ENCODE peak calls at places on chromosomes 7 and 10, in seven cellular contexts. N is psoas muscle, X is body of pancreas, Q is right lobe of liver, E is neural progenitor cell, M is Karpas-422, S is upper lobe of right lung. F is an unnamed sample.
A peak's percentile ranks its signal among the peaks of the same experiment; 100 is the strongest.

GRCh38 chr7:140607441-140607989 is 33.1 kb downstream of the DENND2A start:
- DNase-seq in N (peak; percentile 84), X (peak; percentile 42), Q (no peak), E (no peak), M (no peak), S (peak; percentile 68), F (no peak)

GRCh38 chr7:12256025-12256570 is 45.0 kb downstream of the TMEM106B start:
- DNase-seq in N (no peak), X (no peak), Q (no peak), E (no peak), M (no peak), S (no peak), F (peak; percentile 27)

GRCh38 chr7:106070567-106071254 is 41.4 kb downstream of the SYPL1 start:
- DNase-seq in N (no peak), X (no peak), Q (no peak), E (no peak), M (peak; percentile 80), S (no peak), F (no peak)

GRCh38 chr7:66047426-66047825 is 28.2 kb upstream of the ASL start:
- DNase-seq in N (no peak), X (peak; percentile 4), Q (no peak), E (no peak), M (no peak), S (no peak), F (peak; percentile 94)

GRCh38 chr7:135597181-135597925 is 39.6 kb downstream of the NUP205 start:
- DNase-seq in N (no peak), X (no peak), Q (no peak), E (no peak), M (no peak), S (no peak), F (no peak)

GRCh38 chr10:29259498-29259897 is 29.4 kb upstream of the LYZL1 start:
- DNase-seq in N (no peak), X (no peak), Q (no peak), E (no peak), M (no peak), S (no peak), F (no peak)

GRCh38 chr10:14185501-14186045 is 145.2 kb downstream of the FRMD4A start:
- DNase-seq in N (no peak), X (no peak), Q (no peak), E (peak; percentile 78), M (peak; percentile 56), S (no peak), F (peak; percentile 98)

GRCh38 chr10:69813632-69814031 is 11.9 kb downstream of the COL13A1 start:
- DNase-seq in N (no peak), X (no peak), Q (no peak), E (no peak), M (no peak), S (no peak), F (no peak)

GRCh38 chr10:124640538-124641231 is 103.5 kb downstream of the FAM53B start:
- DNase-seq in N (no peak), X (peak; percentile 45), Q (no peak), E (peak; percentile 67), M (no peak), S (peak; percentile 87), F (no peak)

GRCh38 chr10:30383366-30383765 is 34.3 kb upstream of the MTPAP start:
- DNase-seq in N (no peak), X (no peak), Q (no peak), E (no peak), M (peak; percentile 71), S (no peak), F (no peak)

GRCh38 chr7:149624419-149625338 is 127.1 kb upstream of the ZNF746 start:
- DNase-seq in N (peak; percentile 97), X (peak; percentile 95), Q (peak; percentile 97), E (peak; percentile 97), M (peak; percentile 97), S (peak; percentile 98), F (peak; percentile 66)

GRCh38 chr10:44056206-44056605 is 328.7 kb downstream of the CXCL12 start:
- DNase-seq in N (no peak), X (no peak), Q (no peak), E (no peak), M (no peak), S (no peak), F (no peak)

GRCh38 chr7:69739906-69740545 is 141.8 kb downstream of the AUTS2 start:
- DNase-seq in N (peak; percentile 78), X (peak; percentile 19), Q (no peak), E (peak; percentile 14), M (peak; percentile 70), S (no peak), F (peak; percentile 51)

GRCh38 chr7:48188776-48189520 is 17.7 kb downstream of the ABCA13 start:
- DNase-seq in N (no peak), X (no peak), Q (no peak), E (no peak), M (no peak), S (no peak), F (no peak)

GRCh38 chr7:48192996-48193395 is 21.7 kb downstream of the ABCA13 start:
- DNase-seq in N (no peak), X (no peak), Q (no peak), E (no peak), M (no peak), S (no peak), F (no peak)

GRCh38 chr7:48193421-48193820 is 22.2 kb downstream of the ABCA13 start:
- DNase-seq in N (no peak), X (no peak), Q (no peak), E (no peak), M (no peak), S (no peak), F (no peak)
- H3K27me3 ChIP-seq in N (no peaks in the 10 kb centered on the region), X (no peaks in the 10 kb centered on the region), Q (no peaks in the 10 kb centered on the region), E (no peaks in the 10 kb centered on the region), M (no peaks in the 10 kb centered on the region), S (no peaks in the 10 kb centered on the region), F (peaks cover 9% of the 10 kb centered on the region)

GRCh38 chr7:64469673-64470072 is 93.2 kb downstream of the ZNF680 start:
- DNase-seq in N (no peak), X (no peak), Q (no peak), E (no peak), M (no peak), S (no peak), F (no peak)
- H3K27ac ChIP-seq in N (no peak overlapping the region), X (no peak overlapping the region), Q (no peak overlapping the region), E (no peak overlapping the region), M (no peak overlapping the region), S (no peak overlapping the region), F (no peak overlapping the region)

GRCh38 chr10:71663311-71663710 is 56.3 kb downstream of the C10orf105 start:
- DNase-seq in N (no peak), X (no peak), Q (no peak), E (no peak), M (no peak), S (no peak), F (no peak)

GRCh38 chr10:71664585-71664984 is 55.0 kb downstream of the C10orf105 start:
- DNase-seq in N (no peak), X (no peak), Q (no peak), E (no peak), M (no peak), S (no peak), F (no peak)

GRCh38 chr10:71667374-71667750 is 52.2 kb downstream of the C10orf105 start:
- DNase-seq in N (no peak), X (no peak), Q (no peak), E (no peak), M (peak; percentile 62), S (no peak), F (no peak)

GRCh38 chr10:71666607-71667373 is 52.8 kb downstream of the C10orf105 start:
- DNase-seq in N (no peak), X (no peak), Q (no peak), E (peak; percentile 52), M (peak; percentile 75), S (no peak), F (no peak)

DNA sequence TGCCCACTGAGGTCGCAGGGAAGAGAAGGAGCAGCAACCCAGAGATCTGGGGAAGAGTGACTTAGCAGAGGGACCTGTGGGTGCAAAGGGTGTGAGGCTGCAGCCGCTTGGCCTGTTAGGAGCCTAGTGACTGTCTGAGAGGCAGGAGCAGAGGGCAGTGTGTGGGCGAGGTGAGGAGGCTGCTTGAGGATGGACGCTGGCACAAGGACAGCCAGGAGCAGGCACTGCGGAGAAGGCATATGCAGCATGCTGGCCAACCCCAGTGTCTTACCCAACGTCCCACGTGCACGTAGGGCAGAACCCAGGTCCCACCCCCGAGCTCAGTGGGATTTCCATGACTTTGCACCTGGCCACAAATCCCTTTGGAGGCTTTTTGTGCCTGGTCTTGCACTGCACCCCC is 54.1 kb downstream of the C10orf105 start:
- DNase-seq in N (no peak), X (no peak), Q (no peak), E (no peak), M (no peak), S (no peak), F (no peak)
- H3K27me3 ChIP-seq in N (no peaks in the 10 kb centered on the region), X (no peaks in the 10 kb centered on the region), Q (no peaks in the 10 kb centered on the region), E (no peaks in the 10 kb centered on the region), M (no peaks in the 10 kb centered on the region), S (no peaks in the 10 kb centered on the region), F (no peaks in the 10 kb centered on the region)

GRCh38 chr10:23367896-23368685 is 23.5 kb upstream of the C10orf67 start:
- DNase-seq in N (no peak), X (no peak), Q (no peak), E (no peak), M (no peak), S (no peak), F (no peak)
- H3K27ac ChIP-seq in N (no peak overlapping the region), X (no peak overlapping the region), Q (no peak overlapping the region), E (no peak overlapping the region), M (no peak overlapping the region), S (no peak overlapping the region), F (no peak overlapping the region)